ENCODE peak calls at places on chromosomes 12 and 14, in seven cellular contexts. W is IMR-90, L is foreskin fibroblast, I is upper lobe of left lung, D is cardiac fibroblast, M is AG04450, V is SK-N-SH. E is an unnamed sample.

GRCh38 chr12:103742349-103742784 is 98.7 kb downstream of the NT5DC3 start:
- DNase-seq in W (no peak), V (peak; percentile 28), D (peak; percentile 32), L (peak; percentile 69), M (no peak), I (peak; percentile 33), E (no peak)

GRCh38 chr14:69636051-69636639 is 24.7 kb downstream of the SUSD6 start:
- DNase-seq in I (no peak), L (no peak), V (no peak), D (peak; percentile 32), W (no peak), M (no peak), E (no peak)

GRCh38 chr14:104518659-104519350 is 60.8 kb upstream of the C14orf180 start:
- DNase-seq in D (no peak), L (no peak), M (no peak), V (no peak), W (no peak), I (peak; percentile 26), E (no peak)

GRCh38 chr14:68630081-68630571 is 162.7 kb downstream of the ZFP36L1 start:
- DNase-seq in W (no peak), I (no peak), M (no peak), V (no peak), L (no peak), D (no peak), E (no peak)

GRCh38 chr12:44835641-44836379 is 40.3 kb downstream of the NELL2 start:
- DNase-seq in W (no peak), D (no peak), V (no peak), M (no peak), L (peak; percentile 2), I (no peak), E (no peak)

GRCh38 chr14:71460091-71460490 is 472.1 kb upstream of the RGS6 start:
- DNase-seq in I (no peak), V (no peak), L (no peak), M (no peak), W (no peak), D (no peak), E (no peak)

GRCh38 chr14:53630336-53630735 is 326.3 kb downstream of the BMP4 start:
- DNase-seq in V (peak; percentile 3), D (peak; percentile 2), I (no peak), W (no peak), M (no peak), L (no peak), E (no peak)

GRCh38 chr14:64513271-64513670 is 8.7 kb downstream of the ZBTB1 start:
- DNase-seq in I (no peak), M (no peak), D (no peak), L (no peak), V (no peak), W (no peak), E (no peak)

GRCh38 chr12:107399061-107399460 is 286.5 kb upstream of the PWP1 start:
- DNase-seq in L (peak; percentile 26), M (no peak), D (no peak), I (no peak), V (no peak), W (peak; percentile 51), E (no peak)

GRCh38 chr14:66709292-66709691 is 201.3 kb downstream of the GPHN start:
- DNase-seq in D (peak; percentile 40), M (no peak), I (no peak), W (peak; percentile 19), V (no peak), L (peak; percentile 71), E (no peak)

DNA sequence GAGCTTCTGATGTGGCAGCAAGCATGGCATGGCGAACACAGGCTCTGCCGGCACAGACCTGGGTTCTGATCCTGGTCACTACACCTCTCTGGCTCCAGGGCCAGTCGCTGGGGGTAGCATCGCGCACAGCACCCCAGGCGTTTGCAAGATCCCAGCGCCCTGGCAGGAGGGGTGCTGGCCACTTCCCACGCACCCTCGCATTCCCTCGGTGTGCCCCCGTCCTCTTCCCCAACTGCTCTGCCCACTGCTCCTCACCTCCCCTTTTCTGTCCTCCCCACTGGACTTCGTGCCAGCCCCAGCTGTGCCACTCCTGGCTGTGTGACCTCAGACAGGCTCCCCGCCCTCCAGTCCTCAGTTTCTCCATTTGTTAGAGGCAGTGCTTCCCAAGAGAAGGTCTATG is 2.8 kb downstream of the CDK2AP1 start:
- DNase-seq in M (no peak), I (peak; percentile 55), L (no peak), V (peak; percentile 34), D (no peak), W (no peak), E (no peak)
- H3K4me3 ChIP-seq in M (peak overlapping the region; percentile 87), I (no peak overlapping the region), L (peak overlapping the region; percentile 43), V (peak overlapping the region; percentile 83), D (no peak overlapping the region), W (peak overlapping the region; percentile 74), E (no peak overlapping the region)

DNA sequence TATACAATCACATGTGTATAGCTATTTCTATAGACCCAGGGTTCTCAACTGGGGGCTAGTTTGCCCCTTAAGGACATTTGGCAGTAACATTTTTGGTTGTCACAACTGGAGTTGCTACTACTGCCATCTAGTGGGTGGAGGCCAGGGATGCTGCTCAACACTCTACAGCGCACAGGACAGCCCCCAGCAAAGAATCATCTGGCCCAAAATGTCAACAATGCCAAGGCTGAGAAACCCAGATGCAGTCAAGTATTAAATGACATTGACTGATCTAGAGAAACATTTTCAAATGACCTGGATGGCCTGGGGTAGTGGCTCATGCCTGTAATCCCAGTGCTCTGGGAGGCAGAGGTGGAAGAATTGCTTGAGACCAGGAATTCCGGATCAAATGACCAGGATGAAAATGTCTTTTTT is 5.8 kb downstream of the WSB2 start:
- DNase-seq in D (peak; percentile 29), M (no peak), V (peak; percentile 69), L (peak; percentile 38), W (peak; percentile 22), I (no peak), E (no peak)
- TF ChIP-seq CTCF in D (peak; percentile 58), M (peak; percentile 53), V (peak; percentile 80), L (peak; percentile 54), W (peak; percentile 46), I (peak; percentile 50), E (peak; percentile 77)

GRCh38 chr12:14959916-14960315 is 1.5 kb downstream of the ARHGDIB start:
- DNase-seq in I (no peak), W (no peak), L (no peak), D (no peak), V (no peak), M (no peak), E (no peak)

GRCh38 chr12:14959126-14959440 is 2.3 kb downstream of the ARHGDIB start:
- DNase-seq in W (no peak), L (no peak), D (no peak), M (no peak), I (no peak), V (no peak), E (no peak)

GRCh38 chr12:14959463-14959862 is 1.9 kb downstream of the ARHGDIB start:
- DNase-seq in M (no peak), L (no peak), V (no peak), D (no peak), W (no peak), I (no peak), E (no peak)

GRCh38 chr12:14957769-14958168 is 3.6 kb downstream of the ARHGDIB start:
- DNase-seq in I (no peak), W (no peak), L (no peak), M (no peak), D (no peak), V (no peak), E (no peak)

DNA sequence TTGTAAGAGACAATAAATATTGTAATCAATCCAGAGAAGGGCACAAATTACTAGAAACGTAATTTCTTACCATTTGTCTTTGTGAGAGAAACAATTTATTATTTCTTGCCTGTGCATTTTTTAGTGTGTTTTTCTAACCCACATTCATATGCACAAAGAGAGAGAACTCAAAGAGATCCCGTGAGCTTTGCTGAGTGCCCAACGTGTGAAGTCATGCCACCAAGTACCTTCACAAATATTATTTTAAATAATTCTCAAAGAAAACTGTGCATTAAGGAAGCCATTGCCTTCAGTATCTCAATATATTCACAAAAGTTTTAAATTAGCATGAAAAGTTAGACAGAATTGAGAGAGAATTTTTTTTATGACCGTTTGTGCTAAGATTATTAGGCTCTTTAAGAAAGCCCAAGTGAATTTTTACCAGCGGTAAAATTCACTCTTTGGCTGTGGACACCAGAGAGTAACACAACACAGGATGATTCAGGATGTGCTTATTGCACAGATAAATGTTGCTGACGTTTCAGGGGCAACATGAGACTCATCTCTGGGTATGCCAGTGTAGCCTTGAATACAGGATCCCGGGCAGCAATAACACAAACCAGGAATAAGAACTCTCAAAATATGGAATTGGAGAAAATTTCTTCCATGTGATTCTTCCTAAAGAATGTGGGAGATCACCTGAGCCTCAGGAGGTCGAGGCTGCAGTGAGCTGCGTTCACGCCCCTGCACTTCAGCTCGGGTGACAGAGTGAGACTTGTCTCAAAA is 2.9 kb downstream of the ARHGDIB start:
- DNase-seq in M (no peak), V (no peak), I (no peak), W (no peak), D (no peak), L (no peak), E (no peak)
- H3K4me3 ChIP-seq in M (no peak overlapping the region), V (no peak overlapping the region), I (no peak overlapping the region), W (no peak overlapping the region), D (no peak overlapping the region), L (no peak overlapping the region), E (peak overlapping the region; percentile 88)

GRCh38 chr14:102207831-102208365 is 68.2 kb downstream of the WDR20 start:
- DNase-seq in D (no peak), L (no peak), W (no peak), I (no peak), V (no peak), M (no peak), E (no peak)
- TF ChIP-seq CTCF in D (no peak), L (no peak), W (no peak), I (no peak), V (no peak), M (no peak), E (no peak)

GRCh38 chr14:59959663-59960062 is 39.7 kb downstream of the LRRC9 start:
- DNase-seq in W (no peak), V (no peak), M (no peak), D (no peak), I (no peak), L (no peak), E (no peak)
- H3K4me3 ChIP-seq in W (no peak overlapping the region), V (no peak overlapping the region), M (no peak overlapping the region), D (no peak overlapping the region), I (no peak overlapping the region), L (no peak overlapping the region), E (no peak overlapping the region)

DNA sequence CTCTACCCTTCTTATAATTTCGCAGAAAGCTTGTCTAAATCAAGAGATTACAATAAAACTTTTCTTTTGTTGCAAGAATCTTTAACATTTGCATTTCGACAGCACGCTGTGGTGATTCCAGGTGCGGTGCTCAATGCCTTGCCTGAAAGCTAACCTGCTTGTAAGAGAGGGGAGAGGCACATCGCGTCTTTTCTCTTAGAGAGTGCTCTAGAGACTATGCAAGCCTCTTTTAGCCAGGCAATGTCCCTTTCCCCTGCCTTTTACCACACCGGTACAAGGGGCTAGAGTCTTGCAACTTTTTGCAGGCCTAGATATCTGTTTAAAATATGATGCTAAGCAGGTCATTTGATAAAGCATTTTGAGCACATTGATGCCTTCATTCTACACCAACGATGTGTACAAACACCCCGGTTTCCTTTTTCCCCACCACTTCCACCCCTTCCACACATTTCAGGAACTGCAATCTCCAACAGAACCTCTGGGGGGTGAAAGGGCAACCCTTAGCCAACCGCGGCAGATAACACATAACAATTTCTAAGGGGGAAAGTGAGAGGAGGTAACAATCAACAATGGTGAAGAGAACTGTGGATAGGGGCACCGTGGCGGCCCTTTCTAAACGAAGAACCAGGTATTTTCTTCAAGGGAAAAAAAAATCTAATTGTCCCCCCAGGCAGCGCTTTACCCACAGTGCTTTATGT is 1.3 kb downstream of the KITLG start:
- DNase-seq in L (peak; percentile 73), I (no peak), M (no peak), V (peak; percentile 72), W (no peak), D (no peak), E (no peak)
- TF ChIP-seq CTCF in L (peak; percentile 25), I (peak; percentile 48), M (peak; percentile 57), V (peak; percentile 64), W (peak; percentile 8), D (peak; percentile 65), E (no peak)

E was measured in GM06990.